ENCODE peak calls at places on chromosomes 12 and 14, in eight cellular contexts. R is psoas muscle; J is IMR-90; A is Peyer's patch; G is CD8-positive, alpha-beta T cell; Z is left ventricle myocardium inferior; Y is hepatocyte; M is cardiac muscle cell. H is an unnamed sample.

GRCh38 chr12:123733243-123733642 is 21.1 kb downstream of the ATP6V0A2 start:
- DNase-seq in Z (no peak), Y (no peak), M (no peak), G (no peak), A (no peak), J (peak; percentile 4), R (no peak), H (no peak)

GRCh38 chr12:102821149-102821548 is 95.9 kb downstream of the PAH start:
- DNase-seq in G (no peak), A (no peak), M (no peak), Y (no peak), Z (no peak), J (no peak), R (no peak), H (no peak)

GRCh38 chr12:76028649-76029277 is 2.8 kb downstream of the PHLDA1 start:
- DNase-seq in J (no peak), Y (no peak), A (no peak), R (no peak), M (no peak), G (no peak), Z (no peak), H (no peak)

GRCh38 chr12:59645242-59645641 is 49.4 kb downstream of the SLC16A7 start:
- DNase-seq in A (no peak), R (no peak), G (no peak), M (no peak), Z (no peak), Y (no peak), J (no peak), H (no peak)

GRCh38 chr14:50343424-50343823 is 31.3 kb downstream of the DMAC2L start:
- DNase-seq in Z (no peak), J (no peak), A (no peak), Y (no peak), G (no peak), R (no peak), M (no peak), H (no peak)

GRCh38 chr14:69711065-69711464 is 55.9 kb upstream of the SRSF5 start:
- DNase-seq in A (peak; percentile 74), R (peak; percentile 63), G (no peak), Y (no peak), Z (peak; percentile 86), J (peak; percentile 17), M (peak; percentile 24), H (peak; percentile 84)

GRCh38 chr12:52837781-52838736 is 3.9 kb upstream of the KRT79 start:
- DNase-seq in Y (no peak), G (no peak), J (peak; percentile 25), Z (no peak), M (no peak), A (no peak), R (no peak), H (no peak)

GRCh38 chr12:21881950-21882349 is 59.3 kb downstream of the ABCC9 start:
- DNase-seq in J (no peak), R (no peak), A (no peak), Y (no peak), Z (peak; percentile 41), G (no peak), M (no peak), H (peak; percentile 20)

GRCh38 chr12:61546296-61546695 is 713.9 kb upstream of the USP15 start:
- DNase-seq in Z (no peak), Y (peak; percentile 28), R (no peak), J (no peak), A (no peak), G (no peak), M (no peak), H (no peak)

GRCh38 chr12:85874064-85874463 is at the start of gene NTS:
- DNase-seq in R (no peak), Y (peak; percentile 11), G (no peak), J (no peak), M (peak; percentile 48), A (no peak), Z (no peak), H (no peak)

GRCh38 chr14:74896400-74896799 is 14.7 kb downstream of the DLST start:
- DNase-seq in A (no peak), Z (no peak), G (no peak), M (no peak), Y (no peak), J (no peak), R (no peak), H (no peak)

GRCh38 chr12:94725375-94726168 is 75.2 kb upstream of the TMCC3 start:
- DNase-seq in Z (no peak), M (peak; percentile 17), R (no peak), Y (peak; percentile 37), A (peak; percentile 58), J (peak; percentile 26), G (no peak), H (no peak)
- TF ChIP-seq CTCF in Z (peak; percentile 57), M (peak; percentile 59), R (peak; percentile 29), Y (peak; percentile 23), A (peak; percentile 47), J (peak; percentile 22), G (no peak), H (peak; percentile 40)

GRCh38 chr12:105444809-105445102 is 114.3 kb downstream of the C12orf75 start:
- DNase-seq in R (no peak), Y (no peak), J (peak; percentile 40), Z (no peak), A (no peak), M (no peak), G (no peak), H (no peak)
- H3K27ac ChIP-seq in R (no peak overlapping the region), Y (peak overlapping the region; percentile 51), J (no peak overlapping the region), Z (no peak overlapping the region), A (no peak overlapping the region), M (no peak overlapping the region), G (no peak overlapping the region), H (no peak overlapping the region)

DNA sequence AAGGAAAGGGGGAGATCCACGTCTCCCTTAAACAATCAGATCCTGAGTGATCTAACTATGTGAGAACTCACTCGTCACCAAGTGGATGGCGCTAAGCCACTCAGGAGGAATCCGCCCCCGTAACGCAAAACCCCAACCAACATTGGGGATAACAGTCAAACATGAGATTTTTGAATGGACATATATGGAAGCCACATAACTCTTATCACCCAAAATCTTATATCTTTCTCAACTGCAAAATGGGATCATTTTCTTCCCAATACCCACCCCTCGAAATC is 698.2 kb downstream of the TMEM121 start:
- DNase-seq in J (no peak), Y (no peak), Z (no peak), G (no peak), R (no peak), A (no peak), M (no peak), H (no peak)
- H3K9me3 ChIP-seq in J (peaks cover 16% of the 10 kb centered on the region), Y (no peaks in the 10 kb centered on the region), Z (no peaks in the 10 kb centered on the region), G (no peaks in the 10 kb centered on the region), R (no peaks in the 10 kb centered on the region), A (no peaks in the 10 kb centered on the region), M (no peaks in the 10 kb centered on the region), H (no peaks in the 10 kb centered on the region)

DNA sequence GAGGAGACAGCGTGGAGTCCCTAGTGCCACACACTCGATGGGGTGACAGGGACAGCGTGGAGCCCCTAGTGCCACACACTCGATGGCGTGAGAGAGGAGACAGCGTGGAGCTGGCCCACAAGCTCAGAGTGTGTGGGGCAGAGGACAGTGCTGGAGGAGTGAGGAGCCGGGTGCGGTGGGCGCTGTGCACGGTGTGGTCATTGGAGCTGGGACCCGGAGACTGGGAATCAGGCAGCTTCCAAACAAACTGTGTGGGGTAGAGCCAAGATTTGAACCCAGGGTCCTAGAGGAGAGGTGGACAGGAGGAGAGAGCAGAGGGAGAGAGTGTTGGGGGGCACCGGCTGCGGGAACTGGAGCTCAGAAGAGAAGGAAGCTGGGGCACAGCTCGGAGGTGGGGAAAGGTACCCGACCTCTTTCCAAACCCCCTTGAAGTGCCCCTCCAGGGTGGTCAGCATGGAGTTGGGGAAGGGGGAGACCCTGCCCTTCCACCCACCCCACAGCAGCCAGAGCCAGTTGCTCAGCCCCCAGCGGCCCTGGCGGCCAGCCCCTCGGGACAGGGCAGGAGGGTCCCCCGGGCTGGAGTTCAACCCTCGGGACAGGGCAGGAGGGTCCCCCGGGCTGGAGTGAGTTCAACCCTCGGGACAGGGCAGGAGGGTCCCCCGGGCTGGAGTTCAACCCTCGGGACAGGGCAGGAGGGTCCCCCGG is 91.0 kb downstream of the NOC4L start:
- DNase-seq in Y (no peak), A (no peak), Z (no peak), R (no peak), G (no peak), M (no peak), J (no peak), H (no peak)
- TF ChIP-seq CTCF in Y (no peak), A (no peak), Z (no peak), R (no peak), G (no peak), M (no peak), J (no peak), H (no peak)

DNA sequence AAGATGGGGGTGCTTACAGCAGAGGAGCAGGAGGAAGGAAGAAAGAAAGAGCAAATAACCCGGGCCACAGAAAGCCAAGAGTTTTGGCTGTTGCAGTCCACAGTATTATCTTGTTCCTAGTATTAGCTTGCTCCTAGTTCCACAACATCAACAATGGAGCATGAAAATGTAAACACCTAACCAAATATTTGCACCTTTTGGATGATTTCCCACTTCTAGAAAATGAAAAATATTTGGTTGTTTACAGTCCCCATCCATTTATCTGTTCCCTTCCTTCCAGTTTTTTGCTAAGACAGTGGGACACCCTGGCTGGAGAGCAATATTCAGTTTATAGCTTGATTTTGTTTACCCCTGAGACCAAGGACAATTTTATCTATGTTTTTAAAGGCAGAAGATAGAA is 51.4 kb downstream of the RESF1 start:
- DNase-seq in R (no peak), Y (no peak), A (no peak), J (no peak), M (no peak), G (no peak), Z (no peak), H (no peak)
- H3K27ac ChIP-seq in R (no peak overlapping the region), Y (no peak overlapping the region), A (no peak overlapping the region), J (no peak overlapping the region), M (no peak overlapping the region), G (no peak overlapping the region), Z (no peak overlapping the region), H (no peak overlapping the region)

GRCh38 chr12:34348064-34348463 is 325.8 kb downstream of the ALG10 start:
- DNase-seq in R (no peak), A (no peak), Y (no peak), G (no peak), M (no peak), J (no peak), Z (no peak), H (no peak)
- H3K9me3 ChIP-seq in R (no peaks in the 10 kb centered on the region), A (peaks cover 56% of the 10 kb centered on the region), Y (no peaks in the 10 kb centered on the region), G (no peaks in the 10 kb centered on the region), M (no peaks in the 10 kb centered on the region), J (peaks cover 23% of the 10 kb centered on the region), Z (peaks cover 6% of the 10 kb centered on the region), H (peaks cover 93% of the 10 kb centered on the region)

GRCh38 chr14:102046337-102047278 is 40.2 kb downstream of the HSP90AA1 start:
- DNase-seq in J (peak; percentile 28), Y (peak; percentile 90), R (peak; percentile 88), Z (peak; percentile 84), M (peak; percentile 94), G (no peak), A (peak; percentile 85), H (peak; percentile 81)
- TF ChIP-seq CTCF in J (peak; percentile 21), Y (peak; percentile 60), R (peak; percentile 59), Z (peak; percentile 68), M (peak; percentile 24), G (no peak), A (peak; percentile 71), H (peak; percentile 49)

GRCh38 chr12:113903381-113903863 is 62.7 kb downstream of the RBM19 start:
- DNase-seq in Y (no peak), M (no peak), A (no peak), Z (no peak), G (no peak), J (peak; percentile 85), R (no peak), H (no peak)
- H3K27ac ChIP-seq in Y (no peak overlapping the region), M (no peak overlapping the region), A (no peak overlapping the region), Z (no peak overlapping the region), G (no peak overlapping the region), J (no peak overlapping the region), R (no peak overlapping the region), H (no peak overlapping the region)

GRCh38 chr14:94615254-94615653 is 3.1 kb downstream of the SERPINA3 start:
- DNase-seq in G (no peak), Y (no peak), J (no peak), R (no peak), A (no peak), Z (no peak), M (no peak), H (no peak)
- H3K9me3 ChIP-seq in G (no peaks in the 10 kb centered on the region), Y (no peaks in the 10 kb centered on the region), J (peaks cover 27% of the 10 kb centered on the region), R (peaks cover 13% of the 10 kb centered on the region), A (peaks cover 16% of the 10 kb centered on the region), Z (peaks cover 34% of the 10 kb centered on the region), M (no peaks in the 10 kb centered on the region), H (no peaks in the 10 kb centered on the region)

H was measured in heart right ventricle.